ENCODE peak calls at places on chromosomes 11 and 22, in nine cellular contexts. J is hepatocyte, I is GM23248, S is neural progenitor cell, G is SK-N-SH, N is GM23338, B is MM.1S, L is OCI-LY7, M is HCT116. F is an unnamed sample.

GRCh38 chr11:103257360-103257759 is 148.1 kb downstream of the DYNC2H1 start:
- DNase-seq in J (peak), I (peak), S (peak), G (peak), N (peak), B (no peak), L (no peak), M (peak), F (peak)

GRCh38 chr11:119509969-119510401 is 87.0 kb upstream of the THY1 start:
- DNase-seq in J (peak), I (peak), S (no peak), G (no peak), N (no peak), B (peak), L (peak), M (no peak), F (peak)

GRCh38 chr22:45686004-45686403 is 14.4 kb downstream of the ATXN10 start:
- DNase-seq in J (peak), I (peak), S (no peak), G (no peak), N (no peak), B (no peak), L (no peak), M (no peak), F (no peak)

GRCh38 chr11:79670846-79671245 is 230.0 kb upstream of the TENM4 start:
- DNase-seq in J (peak), I (no peak), S (no peak), G (no peak), N (no peak), B (no peak), L (no peak), M (no peak), F (no peak)

GRCh38 chr11:32316232-32316631 is 119.1 kb downstream of the WT1 start:
- DNase-seq in J (no peak), I (no peak), S (no peak), G (no peak), N (no peak), B (no peak), L (no peak), M (no peak), F (no peak)

GRCh38 chr11:112453601-112454577 is 193.2 kb upstream of the PLET1 start:
- DNase-seq in J (peak), I (peak), S (peak), G (peak), N (peak), B (peak), L (peak), M (peak), F (peak)

GRCh38 chr11:16148301-16148787 is 208.0 kb downstream of the SOX6 start:
- DNase-seq in J (peak), I (no peak), S (peak), G (no peak), N (no peak), B (no peak), L (no peak), M (no peak), F (no peak)

GRCh38 chr22:21866821-21867527 is 471 bp downstream of the MAPK1 start:
- DNase-seq in J (peak), I (peak), S (peak), G (no peak), N (peak), B (no peak), L (peak), M (no peak), F (peak)

GRCh38 chr22:27299181-27300085 is 502.1 kb downstream of the MN1 start:
- DNase-seq in J (no peak), I (peak), S (peak), G (peak), N (peak), B (no peak), L (no peak), M (no peak), F (no peak)

GRCh38 chr22:43293661-43294392 is 49.3 kb downstream of the SCUBE1 start:
- DNase-seq in J (peak), I (peak), S (peak), G (no peak), N (no peak), B (no peak), L (no peak), M (no peak), F (peak)

GRCh38 chr11:119236490-119236889 is 30.4 kb downstream of the CBL start:
- DNase-seq in J (no peak), I (peak), S (no peak), G (no peak), N (no peak), B (no peak), L (no peak), M (no peak), F (peak)

GRCh38 chr11:78860720-78861422 is 286.2 kb upstream of the NARS2 start:
- DNase-seq in J (peak), I (peak), S (peak), G (peak), N (peak), B (peak), L (no peak), M (no peak), F (peak)

GRCh38 chr11:27293500-27294417 is 69.3 kb downstream of the CCDC34 start:
- DNase-seq in J (no peak), I (peak), S (no peak), G (no peak), N (no peak), B (no peak), L (no peak), M (no peak), F (peak)

GRCh38 chr11:130848361-130849214 is 67.7 kb downstream of the SNX19 start:
- DNase-seq in J (no peak), I (no peak), S (no peak), G (no peak), N (no peak), B (peak), L (no peak), M (no peak), F (no peak)

GRCh38 chr11:126426820-126427749 is 71.6 kb downstream of the ST3GAL4 start:
- DNase-seq in J (no peak), I (no peak), S (no peak), G (no peak), N (no peak), B (no peak), L (no peak), M (no peak), F (no peak)

GRCh38 chr11:31812392-31813241 is 1.5 kb upstream of the PAX6 start:
- DNase-seq in J (no peak), I (peak), S (peak), G (peak), N (peak), B (peak), L (no peak), M (no peak), F (peak)

DNA sequence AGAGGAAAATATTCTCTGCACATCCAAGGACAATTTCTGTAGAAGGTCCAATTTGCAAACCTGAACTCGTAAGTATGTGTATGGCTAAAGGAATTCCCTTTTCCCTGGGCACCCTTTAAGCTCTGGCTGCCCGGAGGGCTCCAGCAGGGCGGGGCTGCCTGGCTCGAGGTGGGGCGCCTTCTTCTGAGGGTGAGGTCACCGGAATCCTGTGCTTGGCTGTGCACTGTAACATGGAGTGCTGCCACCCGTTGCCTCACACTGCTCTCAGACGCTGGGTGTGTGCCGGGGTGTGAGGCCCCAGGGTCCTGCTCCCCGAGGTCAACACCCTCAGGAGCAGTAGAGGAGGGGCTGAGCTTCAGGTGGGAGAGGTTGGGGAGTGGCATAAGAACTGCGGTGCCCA is 61.5 kb downstream of the SYN3 start:
- DNase-seq in J (peak), I (peak), S (no peak), G (no peak), N (no peak), B (no peak), L (no peak), M (no peak), F (no peak)
- TF ChIP-seq EZH2phosphoT487 in J (no peak), I (no peak), S (no peak), G (no peak), N (no peak), B (no peak), L (no peak), M (no peak), F (no peak)

GRCh38 chr11:115630109-115630700 is 126.0 kb upstream of the CADM1 start:
- DNase-seq in J (peak), I (no peak), S (peak), G (peak), N (peak), B (no peak), L (no peak), M (no peak), F (no peak)
- TF ChIP-seq EZH2phosphoT487 in J (no peak), I (no peak), S (no peak), G (no peak), N (no peak), B (no peak), L (no peak), M (no peak), F (no peak)

GRCh38 chr22:37089451-37089850 is 20.1 kb downstream of the TMPRSS6 start:
- DNase-seq in J (no peak), I (no peak), S (no peak), G (no peak), N (no peak), B (no peak), L (no peak), M (no peak), F (no peak)
- TF ChIP-seq EZH2phosphoT487 in J (no peak), I (no peak), S (no peak), G (no peak), N (no peak), B (no peak), L (no peak), M (no peak), F (no peak)

GRCh38 chr11:75858613-75859012 is 43.6 kb downstream of the UVRAG start:
- DNase-seq in J (no peak), I (peak), S (no peak), G (no peak), N (no peak), B (no peak), L (no peak), M (no peak), F (peak)
- TF ChIP-seq EZH2phosphoT487 in J (no peak), I (no peak), S (no peak), G (no peak), N (no peak), B (no peak), L (no peak), M (no peak), F (no peak)

GRCh38 chr11:13003726-13004493 is 5.2 kb upstream of the RASSF10 start:
- DNase-seq in J (no peak), I (no peak), S (peak), G (no peak), N (no peak), B (no peak), L (no peak), M (no peak), F (no peak)
- TF ChIP-seq EZH2phosphoT487 in J (no peak), I (no peak), S (no peak), G (no peak), N (no peak), B (no peak), L (no peak), M (no peak), F (no peak)

DNA sequence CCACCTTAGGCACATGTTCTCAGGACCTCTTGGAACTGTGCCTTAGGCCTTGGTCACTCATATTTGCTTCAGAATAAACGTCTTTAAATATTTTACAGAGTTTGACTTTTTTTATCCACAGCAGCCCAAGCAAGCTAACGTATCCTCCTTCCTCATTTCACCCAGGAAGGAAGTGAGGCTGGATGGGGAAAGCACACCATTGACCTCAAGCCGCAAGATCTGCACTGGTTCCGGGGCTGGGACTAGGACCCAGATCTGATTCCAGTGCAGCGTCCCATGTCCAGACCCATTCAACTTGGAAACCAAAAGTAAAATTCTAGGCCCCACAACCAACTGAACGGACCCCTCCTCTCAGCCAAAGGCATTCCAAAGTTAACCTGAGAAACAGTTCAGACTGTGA is 2.4 kb upstream of the LGALS12 start:
- DNase-seq in J (no peak), I (no peak), S (no peak), G (no peak), N (no peak), B (no peak), L (no peak), M (no peak), F (no peak)
- TF ChIP-seq EZH2phosphoT487 in J (no peak), I (no peak), S (no peak), G (no peak), N (no peak), B (no peak), L (no peak), M (no peak), F (no peak)

GRCh38 chr11:95505927-95506426 is 275.0 kb upstream of the SESN3 start:
- DNase-seq in J (no peak), I (peak), S (no peak), G (no peak), N (no peak), B (peak), L (no peak), M (no peak), F (no peak)
- TF ChIP-seq EZH2phosphoT487 in J (no peak), I (peak), S (no peak), G (no peak), N (no peak), B (no peak), L (no peak), M (no peak), F (no peak)

F was measured in PC-3.